ENCODE peak calls at places on chromosomes 12 and 14, in seven cellular contexts. One of them, this sample, is unnamed.

GRCh38 chr14:61219256-61219655 is 61.9 kb downstream of the TMEM30B start:
- DNase-seq in fibroblast of pulmonary artery: no peak
- DNase-seq in spleen: no peak
- DNase-seq in HTR-8/SVneo: no peak
- DNase-seq in amniotic stem cell: no peak
- DNase-seq in HAP-1: no peak
- DNase-seq in germinal center: no peak
- DNase-seq in this sample: no peak

GRCh38 chr12:108822458-108823205 is 34.8 kb downstream of the SSH1 start:
- DNase-seq in fibroblast of pulmonary artery: peak
- DNase-seq in spleen: peak
- DNase-seq in HTR-8/SVneo: no peak
- DNase-seq in amniotic stem cell: no peak
- DNase-seq in HAP-1: no peak
- DNase-seq in germinal center: no peak
- DNase-seq in this sample: no peak

GRCh38 chr12:120640840-120641833 is 711 bp downstream of the CABP1 start:
- DNase-seq in fibroblast of pulmonary artery: peak
- DNase-seq in spleen: peak
- DNase-seq in HTR-8/SVneo: peak
- DNase-seq in amniotic stem cell: no peak
- DNase-seq in HAP-1: peak
- DNase-seq in germinal center: peak
- DNase-seq in this sample: peak

GRCh38 chr12:116427200-116427932 is 131.8 kb upstream of the MAP1LC3B2 start:
- DNase-seq in fibroblast of pulmonary artery: peak
- DNase-seq in spleen: no peak
- DNase-seq in HTR-8/SVneo: no peak
- DNase-seq in amniotic stem cell: no peak
- DNase-seq in HAP-1: peak
- DNase-seq in germinal center: no peak
- DNase-seq in this sample: no peak

GRCh38 chr12:124663206-124663605 is 95.8 kb upstream of the NCOR2 start:
- DNase-seq in fibroblast of pulmonary artery: no peak
- DNase-seq in spleen: no peak
- DNase-seq in HTR-8/SVneo: no peak
- DNase-seq in amniotic stem cell: no peak
- DNase-seq in HAP-1: no peak
- DNase-seq in germinal center: no peak
- DNase-seq in this sample: no peak

GRCh38 chr14:68685419-68686211 is 107.3 kb downstream of the ZFP36L1 start:
- DNase-seq in fibroblast of pulmonary artery: peak
- DNase-seq in spleen: peak
- DNase-seq in HTR-8/SVneo: peak
- DNase-seq in amniotic stem cell: no peak
- DNase-seq in HAP-1: no peak
- DNase-seq in germinal center: peak
- DNase-seq in this sample: no peak

GRCh38 chr12:126286203-126286602 is 1221.0 kb downstream of the AACS start:
- DNase-seq in fibroblast of pulmonary artery: no peak
- DNase-seq in spleen: no peak
- DNase-seq in HTR-8/SVneo: no peak
- DNase-seq in amniotic stem cell: no peak
- DNase-seq in HAP-1: no peak
- DNase-seq in germinal center: no peak
- DNase-seq in this sample: no peak

GRCh38 chr12:106369624-106370346 is 12.2 kb downstream of the POLR3B start:
- DNase-seq in fibroblast of pulmonary artery: peak
- DNase-seq in spleen: no peak
- DNase-seq in HTR-8/SVneo: peak
- DNase-seq in amniotic stem cell: peak
- DNase-seq in HAP-1: no peak
- DNase-seq in germinal center: no peak
- DNase-seq in this sample: no peak

GRCh38 chr14:23145794-23146422 is 26.9 kb upstream of the CEBPE start:
- DNase-seq in fibroblast of pulmonary artery: peak
- DNase-seq in spleen: no peak
- DNase-seq in HTR-8/SVneo: no peak
- DNase-seq in amniotic stem cell: no peak
- DNase-seq in HAP-1: no peak
- DNase-seq in germinal center: no peak
- DNase-seq in this sample: no peak

GRCh38 chr14:23123419-23123818 is 4.4 kb upstream of the CEBPE start:
- DNase-seq in fibroblast of pulmonary artery: no peak
- DNase-seq in spleen: peak
- DNase-seq in HTR-8/SVneo: no peak
- DNase-seq in amniotic stem cell: no peak
- DNase-seq in HAP-1: peak
- DNase-seq in germinal center: no peak
- DNase-seq in this sample: no peak

GRCh38 chr12:52924764-52925716 is 20.2 kb upstream of the KRT8 start:
- DNase-seq in fibroblast of pulmonary artery: peak
- DNase-seq in spleen: no peak
- DNase-seq in HTR-8/SVneo: peak
- DNase-seq in amniotic stem cell: peak
- DNase-seq in HAP-1: no peak
- DNase-seq in germinal center: no peak
- DNase-seq in this sample: no peak

GRCh38 chr14:70808402-70809237 is 693 bp downstream of the MAP3K9 start:
- DNase-seq in fibroblast of pulmonary artery: no peak
- DNase-seq in spleen: peak
- DNase-seq in HTR-8/SVneo: peak
- DNase-seq in amniotic stem cell: no peak
- DNase-seq in HAP-1: peak
- DNase-seq in germinal center: peak
- DNase-seq in this sample: peak

GRCh38 chr12:102965281-102966155 is 8.0 kb downstream of the ASCL1 start:
- DNase-seq in fibroblast of pulmonary artery: no peak
- DNase-seq in spleen: no peak
- DNase-seq in HTR-8/SVneo: no peak
- DNase-seq in amniotic stem cell: no peak
- DNase-seq in HAP-1: no peak
- DNase-seq in germinal center: no peak
- DNase-seq in this sample: no peak

GRCh38 chr12:38691164-38691563 is 214.2 kb downstream of the CPNE8 start:
- DNase-seq in fibroblast of pulmonary artery: no peak
- DNase-seq in spleen: no peak
- DNase-seq in HTR-8/SVneo: no peak
- DNase-seq in amniotic stem cell: no peak
- DNase-seq in HAP-1: no peak
- DNase-seq in germinal center: no peak
- DNase-seq in this sample: no peak

GRCh38 chr14:100056964-100057817 is 8.0 kb upstream of the EVL start:
- DNase-seq in fibroblast of pulmonary artery: peak
- DNase-seq in spleen: no peak
- DNase-seq in HTR-8/SVneo: peak
- DNase-seq in amniotic stem cell: no peak
- DNase-seq in HAP-1: no peak
- DNase-seq in germinal center: peak
- DNase-seq in this sample: no peak

This sample was measured in neuronal stem cell.